ENCODE peak calls at places on chromosomes 11 and 22, in four cellular contexts. One of them, this sample, is unnamed. For H3K4me1, the result is how much of the 10 kb centered on the place peaks cover.

GRCh38 chr11:129866328-129866727 is 29.1 kb downstream of the NFRKB start:
- DNase-seq in right lobe of liver: no peak
- DNase-seq in CD4-positive, alpha-beta memory T cell: no peak
- DNase-seq in kidney: no peak
- DNase-seq in this sample: no peak

GRCh38 chr11:78223320-78223954 is 34.7 kb downstream of the USP35 start:
- DNase-seq in right lobe of liver: no peak
- DNase-seq in kidney: no peak
- DNase-seq in CD4-positive, alpha-beta memory T cell: no peak
- DNase-seq in this sample: no peak

GRCh38 chr11:123194308-123195181 is 503 bp downstream of the CLMP start:
- DNase-seq in kidney: peak
- DNase-seq in CD4-positive, alpha-beta memory T cell: no peak
- DNase-seq in right lobe of liver: no peak
- DNase-seq in this sample: peak

GRCh38 chr11:126149759-126150236 is 61.7 kb downstream of the RPUSD4 start:
- DNase-seq in CD4-positive, alpha-beta memory T cell: no peak
- DNase-seq in kidney: no peak
- DNase-seq in right lobe of liver: no peak
- DNase-seq in this sample: no peak

GRCh38 chr11:2775626-2776350 is 76.0 kb upstream of the KCNQ1OT1 start:
- DNase-seq in CD4-positive, alpha-beta memory T cell: no peak
- DNase-seq in right lobe of liver: peak
- DNase-seq in kidney: peak
- DNase-seq in this sample: peak

GRCh38 chr22:20524004-20524481 is 16.6 kb downstream of the MED15 start:
- DNase-seq in kidney: no peak
- DNase-seq in right lobe of liver: no peak
- DNase-seq in CD4-positive, alpha-beta memory T cell: peak
- DNase-seq in this sample: no peak

GRCh38 chr11:104164028-104164520 is at the start of gene PDGFD:
- DNase-seq in kidney: peak
- DNase-seq in CD4-positive, alpha-beta memory T cell: no peak
- DNase-seq in right lobe of liver: peak
- DNase-seq in this sample: peak

GRCh38 chr11:61885166-61885778 is 6.1 kb downstream of the FADS3 start:
- DNase-seq in right lobe of liver: no peak
- DNase-seq in CD4-positive, alpha-beta memory T cell: no peak
- DNase-seq in kidney: no peak
- DNase-seq in this sample: no peak

GRCh38 chr11:87002918-87003317 is 34.8 kb upstream of the TMEM135 start:
- DNase-seq in right lobe of liver: no peak
- DNase-seq in CD4-positive, alpha-beta memory T cell: no peak
- DNase-seq in kidney: no peak
- DNase-seq in this sample: no peak

GRCh38 chr22:43047605-43048004 is 32.7 kb upstream of the PACSIN2 start:
- DNase-seq in right lobe of liver: no peak
- DNase-seq in CD4-positive, alpha-beta memory T cell: no peak
- DNase-seq in kidney: no peak
- DNase-seq in this sample: no peak

DNA sequence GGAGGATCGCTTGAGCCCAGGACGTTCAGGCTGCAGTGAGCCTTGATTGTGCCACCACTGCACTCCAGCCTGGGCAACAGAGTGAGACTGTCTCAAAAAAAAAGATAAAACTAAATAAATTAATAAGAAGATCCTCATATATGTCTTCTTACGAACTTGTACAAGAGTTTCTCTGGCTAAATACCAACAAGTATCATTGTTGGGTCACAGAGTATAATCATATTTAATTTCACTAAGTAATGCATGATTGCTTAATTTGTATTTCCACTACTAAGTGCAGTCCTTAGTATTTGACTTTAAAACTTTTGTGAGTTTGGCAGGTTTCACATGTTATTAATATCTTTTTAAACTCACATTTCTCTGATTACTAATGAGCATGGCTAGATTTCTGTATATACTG is 60.9 kb downstream of the PACS1 start:
- DNase-seq in right lobe of liver: no peak
- DNase-seq in CD4-positive, alpha-beta memory T cell: no peak
- DNase-seq in kidney: no peak
- DNase-seq in this sample: no peak
- H3K4me3 ChIP-seq in right lobe of liver: no peak
- H3K4me3 ChIP-seq in CD4-positive, alpha-beta memory T cell: no peak
- H3K4me3 ChIP-seq in kidney: no peak
- H3K4me3 ChIP-seq in this sample: no peak

GRCh38 chr11:46697303-46697702 is 3.1 kb downstream of the ARHGAP1 start:
- DNase-seq in right lobe of liver: no peak
- DNase-seq in CD4-positive, alpha-beta memory T cell: no peak
- DNase-seq in kidney: no peak
- DNase-seq in this sample: no peak

GRCh38 chr11:46694607-46695006 is 5.8 kb downstream of the ARHGAP1 start:
- DNase-seq in CD4-positive, alpha-beta memory T cell: no peak
- DNase-seq in right lobe of liver: no peak
- DNase-seq in kidney: no peak
- DNase-seq in this sample: no peak

GRCh38 chr11:46694095-46694494 is 6.3 kb downstream of the ARHGAP1 start:
- DNase-seq in right lobe of liver: no peak
- DNase-seq in kidney: no peak
- DNase-seq in CD4-positive, alpha-beta memory T cell: no peak
- DNase-seq in this sample: no peak

GRCh38 chr11:46696212-46696558 is 4.2 kb downstream of the ARHGAP1 start:
- DNase-seq in CD4-positive, alpha-beta memory T cell: no peak
- DNase-seq in kidney: no peak
- DNase-seq in right lobe of liver: peak
- DNase-seq in this sample: no peak

DNA sequence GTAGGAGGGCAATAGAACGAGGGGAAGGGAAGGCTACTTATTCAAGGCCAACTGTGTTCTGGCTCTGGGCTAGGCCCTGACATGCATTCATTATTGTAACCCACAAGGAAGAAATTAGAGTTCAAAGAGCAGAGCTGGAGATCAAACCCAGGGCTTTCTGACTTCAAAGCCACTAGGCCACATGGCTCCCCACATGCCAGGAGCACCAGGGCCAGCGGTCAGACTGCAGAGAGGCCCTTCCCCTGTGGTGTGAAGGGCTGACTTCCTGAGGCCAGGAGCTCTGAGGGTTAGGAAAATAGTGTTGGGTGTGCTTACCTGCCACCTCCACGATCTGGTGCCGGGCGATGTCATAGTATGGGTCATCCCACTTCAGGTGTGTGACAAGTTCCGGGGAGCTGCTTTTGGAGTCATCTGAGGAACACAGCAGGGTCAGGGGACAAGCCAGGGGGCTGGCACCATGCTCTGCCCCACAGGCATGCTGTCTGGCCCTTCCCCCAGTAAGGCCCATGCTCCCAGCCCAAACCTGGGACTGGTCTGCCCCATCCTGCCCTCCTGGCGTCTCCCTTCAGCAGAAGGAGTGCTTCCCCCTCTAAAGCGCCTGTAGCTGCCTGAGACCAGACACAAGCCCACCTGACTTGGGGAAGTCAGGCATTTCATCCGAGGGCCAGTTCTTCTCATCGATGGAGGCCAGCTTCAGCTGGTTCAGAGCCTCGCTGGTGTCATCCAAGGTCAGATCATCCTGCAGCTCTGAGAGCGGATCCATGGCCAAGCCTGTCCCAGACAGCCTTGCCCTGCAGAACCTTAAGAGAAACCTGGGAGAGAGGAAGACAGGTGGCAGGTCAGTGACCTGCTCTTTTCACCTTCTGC is 4.8 kb downstream of the ARHGAP1 start:
- DNase-seq in CD4-positive, alpha-beta memory T cell: no peak
- DNase-seq in kidney: no peak
- DNase-seq in right lobe of liver: no peak
- DNase-seq in this sample: no peak
- H3K4me1 ChIP-seq in CD4-positive, alpha-beta memory T cell: under half
- H3K4me1 ChIP-seq in kidney: under half
- H3K4me1 ChIP-seq in right lobe of liver: under half
- H3K4me1 ChIP-seq in this sample: under half

GRCh38 chr11:102283088-102283487 is 34.2 kb upstream of the BIRC3 start:
- DNase-seq in right lobe of liver: no peak
- DNase-seq in CD4-positive, alpha-beta memory T cell: no peak
- DNase-seq in kidney: no peak
- DNase-seq in this sample: no peak

GRCh38 chr11:102276302-102277182 is 40.7 kb upstream of the BIRC3 start:
- DNase-seq in kidney: no peak
- DNase-seq in CD4-positive, alpha-beta memory T cell: no peak
- DNase-seq in right lobe of liver: no peak
- DNase-seq in this sample: no peak

GRCh38 chr11:102280237-102280833 is 36.9 kb upstream of the BIRC3 start:
- DNase-seq in kidney: no peak
- DNase-seq in right lobe of liver: no peak
- DNase-seq in CD4-positive, alpha-beta memory T cell: no peak
- DNase-seq in this sample: no peak

GRCh38 chr11:102284008-102284407 is 33.3 kb upstream of the BIRC3 start:
- DNase-seq in right lobe of liver: no peak
- DNase-seq in kidney: no peak
- DNase-seq in CD4-positive, alpha-beta memory T cell: no peak
- DNase-seq in this sample: no peak

GRCh38 chr11:102279641-102280170 is 37.6 kb upstream of the BIRC3 start:
- DNase-seq in CD4-positive, alpha-beta memory T cell: no peak
- DNase-seq in right lobe of liver: no peak
- DNase-seq in kidney: no peak
- DNase-seq in this sample: no peak
- H3K4me3 ChIP-seq in CD4-positive, alpha-beta memory T cell: no peak
- H3K4me3 ChIP-seq in right lobe of liver: no peak
- H3K4me3 ChIP-seq in kidney: peak
- H3K4me3 ChIP-seq in this sample: peak

GRCh38 chr11:76785513-76785912 is 2.4 kb downstream of the TSKU start:
- DNase-seq in kidney: no peak
- DNase-seq in right lobe of liver: no peak
- DNase-seq in CD4-positive, alpha-beta memory T cell: no peak
- DNase-seq in this sample: no peak
- H3K4me1 ChIP-seq in kidney: under half
- H3K4me1 ChIP-seq in right lobe of liver: under half
- H3K4me1 ChIP-seq in CD4-positive, alpha-beta memory T cell: under half
- H3K4me1 ChIP-seq in this sample: under half

DNA sequence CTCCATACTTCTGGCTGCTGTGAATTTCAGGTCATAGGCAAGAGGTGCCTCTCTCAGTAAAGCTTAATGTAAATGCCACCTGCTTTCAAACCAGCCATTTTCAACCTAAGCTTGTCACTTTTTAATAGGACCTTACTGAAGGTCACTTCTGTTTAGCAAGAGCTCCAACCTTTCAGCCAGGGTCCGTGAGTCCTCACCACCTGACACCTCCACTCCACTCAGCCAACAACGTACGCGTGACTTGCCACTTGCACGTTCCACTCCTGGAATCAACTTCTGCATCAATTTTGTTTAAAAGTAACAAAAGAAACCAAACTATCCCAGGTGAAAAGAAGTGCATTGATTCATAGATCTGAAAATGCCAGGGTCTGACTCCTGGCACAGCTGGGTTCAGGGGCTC is 114.4 kb downstream of the TRIM29 start:
- DNase-seq in kidney: no peak
- DNase-seq in right lobe of liver: no peak
- DNase-seq in CD4-positive, alpha-beta memory T cell: no peak
- DNase-seq in this sample: no peak
- H3K4me3 ChIP-seq in kidney: no peak
- H3K4me3 ChIP-seq in right lobe of liver: no peak
- H3K4me3 ChIP-seq in CD4-positive, alpha-beta memory T cell: no peak
- H3K4me3 ChIP-seq in this sample: no peak

GRCh38 chr11:19802773-19803293 is 90.2 kb downstream of the NAV2 start:
- DNase-seq in CD4-positive, alpha-beta memory T cell: no peak
- DNase-seq in right lobe of liver: no peak
- DNase-seq in kidney: no peak
- DNase-seq in this sample: no peak

GRCh38 chr11:19800162-19800561 is 87.5 kb downstream of the NAV2 start:
- DNase-seq in right lobe of liver: no peak
- DNase-seq in CD4-positive, alpha-beta memory T cell: no peak
- DNase-seq in kidney: no peak
- DNase-seq in this sample: no peak

GRCh38 chr11:19805346-19805745 is 92.7 kb downstream of the NAV2 start:
- DNase-seq in kidney: no peak
- DNase-seq in right lobe of liver: no peak
- DNase-seq in CD4-positive, alpha-beta memory T cell: no peak
- DNase-seq in this sample: no peak

GRCh38 chr11:19803506-19803998 is 90.9 kb downstream of the NAV2 start:
- DNase-seq in CD4-positive, alpha-beta memory T cell: no peak
- DNase-seq in right lobe of liver: no peak
- DNase-seq in kidney: no peak
- DNase-seq in this sample: no peak

GRCh38 chr11:19800714-19801519 is 88.3 kb downstream of the NAV2 start:
- DNase-seq in CD4-positive, alpha-beta memory T cell: no peak
- DNase-seq in right lobe of liver: no peak
- DNase-seq in kidney: no peak
- DNase-seq in this sample: no peak
- H3K4me1 ChIP-seq in CD4-positive, alpha-beta memory T cell: under half
- H3K4me1 ChIP-seq in right lobe of liver: under half
- H3K4me1 ChIP-seq in kidney: under half
- H3K4me1 ChIP-seq in this sample: under half